ENCODE peak calls at places on chromosomes 12 and 14, in nine cellular contexts. One of them, this sample, is unnamed.

GRCh38 chr12:46472893-46473633 is 100.5 kb upstream of the SLC38A2 start:
- DNase-seq in BE2C: peak
- DNase-seq in cardiac fibroblast: peak
- DNase-seq in fibroblast of pulmonary artery: peak
- DNase-seq in tibial artery: no peak
- DNase-seq in GM23338: no peak
- DNase-seq in upper lobe of right lung: no peak
- DNase-seq in mammary epithelial cell: no peak
- DNase-seq in OCI-LY7: no peak
- DNase-seq in this sample: no peak

GRCh38 chr14:100872641-100873071 is 30.9 kb downstream of the RTL1 start:
- DNase-seq in upper lobe of right lung: peak
- DNase-seq in tibial artery: peak
- DNase-seq in BE2C: peak
- DNase-seq in cardiac fibroblast: peak
- DNase-seq in OCI-LY7: no peak
- DNase-seq in mammary epithelial cell: no peak
- DNase-seq in fibroblast of pulmonary artery: no peak
- DNase-seq in GM23338: no peak
- DNase-seq in this sample: no peak

GRCh38 chr12:5792350-5792749 is 152.7 kb downstream of the ANO2 start:
- DNase-seq in cardiac fibroblast: no peak
- DNase-seq in mammary epithelial cell: no peak
- DNase-seq in OCI-LY7: no peak
- DNase-seq in upper lobe of right lung: no peak
- DNase-seq in BE2C: no peak
- DNase-seq in GM23338: no peak
- DNase-seq in fibroblast of pulmonary artery: no peak
- DNase-seq in tibial artery: no peak
- DNase-seq in this sample: no peak

GRCh38 chr14:63956326-63956725 is 103.5 kb downstream of the SYNE2 start:
- DNase-seq in upper lobe of right lung: no peak
- DNase-seq in tibial artery: no peak
- DNase-seq in BE2C: no peak
- DNase-seq in cardiac fibroblast: peak
- DNase-seq in fibroblast of pulmonary artery: no peak
- DNase-seq in OCI-LY7: no peak
- DNase-seq in GM23338: no peak
- DNase-seq in mammary epithelial cell: peak
- DNase-seq in this sample: no peak

GRCh38 chr12:6182279-6182898 is 17.8 kb upstream of the CD9 start:
- DNase-seq in cardiac fibroblast: peak
- DNase-seq in BE2C: peak
- DNase-seq in tibial artery: peak
- DNase-seq in OCI-LY7: no peak
- DNase-seq in GM23338: no peak
- DNase-seq in upper lobe of right lung: peak
- DNase-seq in fibroblast of pulmonary artery: peak
- DNase-seq in mammary epithelial cell: peak
- DNase-seq in this sample: no peak

GRCh38 chr12:21252070-21252469 is 82.6 kb downstream of the SLCO1A2 start:
- DNase-seq in GM23338: no peak
- DNase-seq in tibial artery: no peak
- DNase-seq in fibroblast of pulmonary artery: no peak
- DNase-seq in BE2C: no peak
- DNase-seq in upper lobe of right lung: no peak
- DNase-seq in mammary epithelial cell: no peak
- DNase-seq in OCI-LY7: no peak
- DNase-seq in cardiac fibroblast: no peak
- DNase-seq in this sample: no peak

GRCh38 chr14:42930058-42930457 is 1323.4 kb downstream of the LRFN5 start:
- DNase-seq in BE2C: no peak
- DNase-seq in cardiac fibroblast: no peak
- DNase-seq in fibroblast of pulmonary artery: peak
- DNase-seq in GM23338: peak
- DNase-seq in tibial artery: no peak
- DNase-seq in mammary epithelial cell: no peak
- DNase-seq in upper lobe of right lung: no peak
- DNase-seq in OCI-LY7: no peak
- DNase-seq in this sample: no peak

GRCh38 chr14:32382704-32383103 is 53.6 kb downstream of the AKAP6 start:
- DNase-seq in tibial artery: no peak
- DNase-seq in OCI-LY7: no peak
- DNase-seq in BE2C: peak
- DNase-seq in GM23338: peak
- DNase-seq in cardiac fibroblast: peak
- DNase-seq in upper lobe of right lung: no peak
- DNase-seq in mammary epithelial cell: peak
- DNase-seq in fibroblast of pulmonary artery: peak
- DNase-seq in this sample: peak

GRCh38 chr12:31230004-31230403 is 95.9 kb downstream of the SINHCAF start:
- DNase-seq in fibroblast of pulmonary artery: no peak
- DNase-seq in OCI-LY7: no peak
- DNase-seq in mammary epithelial cell: peak
- DNase-seq in upper lobe of right lung: no peak
- DNase-seq in cardiac fibroblast: no peak
- DNase-seq in tibial artery: no peak
- DNase-seq in BE2C: no peak
- DNase-seq in GM23338: no peak
- DNase-seq in this sample: no peak

GRCh38 chr12:68405292-68405900 is 73.2 kb upstream of the MDM1 start:
- DNase-seq in mammary epithelial cell: no peak
- DNase-seq in BE2C: no peak
- DNase-seq in upper lobe of right lung: no peak
- DNase-seq in GM23338: no peak
- DNase-seq in fibroblast of pulmonary artery: peak
- DNase-seq in OCI-LY7: no peak
- DNase-seq in cardiac fibroblast: peak
- DNase-seq in tibial artery: no peak
- DNase-seq in this sample: no peak

GRCh38 chr14:39339003-39339402 is 93.2 kb downstream of the FBXO33 start:
- DNase-seq in BE2C: no peak
- DNase-seq in upper lobe of right lung: no peak
- DNase-seq in mammary epithelial cell: no peak
- DNase-seq in cardiac fibroblast: no peak
- DNase-seq in fibroblast of pulmonary artery: no peak
- DNase-seq in OCI-LY7: no peak
- DNase-seq in GM23338: peak
- DNase-seq in tibial artery: no peak
- DNase-seq in this sample: peak

GRCh38 chr14:92949496-92950192 is 26.7 kb downstream of the CHGA start:
- DNase-seq in fibroblast of pulmonary artery: no peak
- DNase-seq in BE2C: no peak
- DNase-seq in cardiac fibroblast: no peak
- DNase-seq in tibial artery: no peak
- DNase-seq in mammary epithelial cell: no peak
- DNase-seq in OCI-LY7: no peak
- DNase-seq in upper lobe of right lung: no peak
- DNase-seq in GM23338: no peak
- DNase-seq in this sample: no peak

GRCh38 chr14:20774258-20774657 is 6.1 kb downstream of the EDDM3B start:
- DNase-seq in mammary epithelial cell: no peak
- DNase-seq in fibroblast of pulmonary artery: no peak
- DNase-seq in GM23338: no peak
- DNase-seq in tibial artery: no peak
- DNase-seq in cardiac fibroblast: no peak
- DNase-seq in BE2C: no peak
- DNase-seq in OCI-LY7: no peak
- DNase-seq in upper lobe of right lung: no peak
- DNase-seq in this sample: no peak
- TF ChIP-seq CTCF in mammary epithelial cell: no peak
- TF ChIP-seq CTCF in fibroblast of pulmonary artery: no peak
- TF ChIP-seq CTCF in GM23338: no peak
- TF ChIP-seq CTCF in tibial artery: no peak
- TF ChIP-seq CTCF in cardiac fibroblast: no peak
- TF ChIP-seq CTCF in BE2C: no peak
- TF ChIP-seq CTCF in OCI-LY7: no peak
- TF ChIP-seq CTCF in upper lobe of right lung: no peak
- TF ChIP-seq CTCF in this sample: no peak

GRCh38 chr12:131775124-131775903 is 52.9 kb upstream of the MMP17 start:
- DNase-seq in upper lobe of right lung: no peak
- DNase-seq in tibial artery: no peak
- DNase-seq in GM23338: peak
- DNase-seq in cardiac fibroblast: no peak
- DNase-seq in BE2C: no peak
- DNase-seq in OCI-LY7: no peak
- DNase-seq in fibroblast of pulmonary artery: no peak
- DNase-seq in mammary epithelial cell: peak
- DNase-seq in this sample: no peak

GRCh38 chr12:131773582-131774221 is 54.5 kb upstream of the MMP17 start:
- DNase-seq in OCI-LY7: peak
- DNase-seq in cardiac fibroblast: no peak
- DNase-seq in GM23338: peak
- DNase-seq in BE2C: no peak
- DNase-seq in fibroblast of pulmonary artery: no peak
- DNase-seq in mammary epithelial cell: no peak
- DNase-seq in tibial artery: no peak
- DNase-seq in upper lobe of right lung: no peak
- DNase-seq in this sample: no peak

GRCh38 chr12:131774576-131774975 is 53.6 kb upstream of the MMP17 start:
- DNase-seq in OCI-LY7: no peak
- DNase-seq in cardiac fibroblast: no peak
- DNase-seq in tibial artery: no peak
- DNase-seq in BE2C: no peak
- DNase-seq in fibroblast of pulmonary artery: no peak
- DNase-seq in mammary epithelial cell: no peak
- DNase-seq in upper lobe of right lung: no peak
- DNase-seq in GM23338: no peak
- DNase-seq in this sample: peak

GRCh38 chr12:131779027-131779426 is 49.2 kb upstream of the MMP17 start:
- DNase-seq in BE2C: no peak
- DNase-seq in fibroblast of pulmonary artery: no peak
- DNase-seq in GM23338: no peak
- DNase-seq in upper lobe of right lung: no peak
- DNase-seq in OCI-LY7: no peak
- DNase-seq in tibial artery: no peak
- DNase-seq in cardiac fibroblast: no peak
- DNase-seq in mammary epithelial cell: no peak
- DNase-seq in this sample: no peak

DNA sequence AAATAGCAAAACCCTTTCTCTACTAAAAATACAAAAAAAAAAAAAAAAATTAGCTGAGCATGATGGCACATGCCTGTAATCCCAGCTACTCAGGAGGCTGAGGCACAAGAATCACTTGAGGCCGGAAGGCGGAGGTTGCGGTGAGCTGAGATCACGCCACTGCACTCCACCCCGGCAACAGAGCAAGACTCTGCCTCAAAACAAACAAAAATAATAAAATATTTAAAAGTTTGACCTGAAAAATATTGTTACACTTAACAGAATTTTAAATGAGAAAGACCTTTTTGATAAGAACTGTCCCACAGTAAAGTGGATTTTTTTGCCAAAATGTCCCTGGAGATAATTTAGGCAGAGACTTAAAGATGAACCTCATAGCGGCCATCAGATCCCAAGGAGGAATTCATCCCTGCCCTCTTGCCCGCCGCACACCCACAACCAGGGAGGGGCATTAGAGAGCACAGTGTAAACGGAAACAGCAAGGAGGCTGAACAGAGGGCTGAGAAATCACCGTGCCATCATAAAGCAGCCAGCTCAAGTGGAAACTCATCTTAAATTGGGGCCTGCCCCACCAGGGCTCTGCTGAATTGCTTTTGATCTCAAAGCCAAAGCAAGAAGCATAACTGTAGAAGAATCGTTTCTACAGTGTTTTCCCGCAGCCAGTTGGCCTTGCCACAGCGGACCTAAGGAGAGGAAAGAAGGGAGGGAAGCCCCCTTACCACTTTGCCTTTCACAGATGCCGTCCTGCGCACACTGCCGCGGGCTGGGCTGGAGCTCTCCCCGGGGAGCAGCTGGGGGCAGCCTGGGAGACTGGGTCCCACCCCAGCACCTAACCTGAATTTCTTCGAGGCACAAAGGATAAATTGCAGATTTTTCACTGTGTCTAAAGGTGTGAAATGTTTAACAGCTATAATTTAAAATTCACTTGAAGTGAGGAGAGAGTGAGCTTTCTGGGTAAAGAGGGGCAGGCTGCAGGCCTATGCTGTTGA is 52.0 kb upstream of the MMP17 start:
- DNase-seq in mammary epithelial cell: no peak
- DNase-seq in OCI-LY7: peak
- DNase-seq in upper lobe of right lung: no peak
- DNase-seq in tibial artery: no peak
- DNase-seq in GM23338: no peak
- DNase-seq in fibroblast of pulmonary artery: no peak
- DNase-seq in BE2C: no peak
- DNase-seq in cardiac fibroblast: no peak
- DNase-seq in this sample: no peak
- H3K4me3 ChIP-seq in mammary epithelial cell: no peak
- H3K4me3 ChIP-seq in OCI-LY7: no peak
- H3K4me3 ChIP-seq in upper lobe of right lung: no peak
- H3K4me3 ChIP-seq in tibial artery: no peak
- H3K4me3 ChIP-seq in GM23338: no peak
- H3K4me3 ChIP-seq in fibroblast of pulmonary artery: no peak
- H3K4me3 ChIP-seq in BE2C: no peak
- H3K4me3 ChIP-seq in cardiac fibroblast: no peak
- H3K4me3 ChIP-seq in this sample: no peak

DNA sequence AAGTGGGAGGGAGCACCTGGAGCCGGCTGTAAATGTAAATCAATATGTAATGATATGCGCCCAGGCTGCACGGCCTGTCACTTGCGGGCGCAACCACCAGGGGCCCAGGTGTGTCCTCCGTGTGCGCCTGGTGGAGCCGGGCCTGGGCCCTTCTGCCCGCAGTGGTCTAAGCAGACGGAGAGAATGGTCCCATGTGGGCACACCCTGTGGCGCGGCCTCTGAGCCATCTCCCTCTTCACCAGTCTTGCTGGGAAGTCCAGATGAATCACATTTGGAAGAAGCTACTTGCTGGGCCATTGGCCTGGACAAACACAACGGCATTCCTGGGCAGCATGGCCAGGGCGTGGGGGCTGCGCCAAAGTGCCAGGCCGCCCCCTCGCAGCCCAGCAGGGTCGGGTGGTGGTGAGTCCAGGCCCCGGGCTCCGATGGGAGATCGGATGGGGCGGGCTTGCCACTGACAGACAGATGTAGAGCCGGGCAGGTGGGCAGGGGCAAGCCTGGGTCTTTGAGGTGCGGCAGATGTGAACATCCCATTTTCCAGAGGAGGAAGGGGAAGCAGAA is 193.2 kb upstream of the C14orf180 start:
- DNase-seq in mammary epithelial cell: no peak
- DNase-seq in cardiac fibroblast: no peak
- DNase-seq in fibroblast of pulmonary artery: no peak
- DNase-seq in upper lobe of right lung: peak
- DNase-seq in OCI-LY7: no peak
- DNase-seq in tibial artery: peak
- DNase-seq in GM23338: no peak
- DNase-seq in BE2C: peak
- DNase-seq in this sample: no peak
- TF ChIP-seq CTCF in mammary epithelial cell: no peak
- TF ChIP-seq CTCF in cardiac fibroblast: no peak
- TF ChIP-seq CTCF in fibroblast of pulmonary artery: no peak
- TF ChIP-seq CTCF in upper lobe of right lung: no peak
- TF ChIP-seq CTCF in OCI-LY7: no peak
- TF ChIP-seq CTCF in tibial artery: no peak
- TF ChIP-seq CTCF in GM23338: no peak
- TF ChIP-seq CTCF in BE2C: no peak
- TF ChIP-seq CTCF in this sample: no peak

DNA sequence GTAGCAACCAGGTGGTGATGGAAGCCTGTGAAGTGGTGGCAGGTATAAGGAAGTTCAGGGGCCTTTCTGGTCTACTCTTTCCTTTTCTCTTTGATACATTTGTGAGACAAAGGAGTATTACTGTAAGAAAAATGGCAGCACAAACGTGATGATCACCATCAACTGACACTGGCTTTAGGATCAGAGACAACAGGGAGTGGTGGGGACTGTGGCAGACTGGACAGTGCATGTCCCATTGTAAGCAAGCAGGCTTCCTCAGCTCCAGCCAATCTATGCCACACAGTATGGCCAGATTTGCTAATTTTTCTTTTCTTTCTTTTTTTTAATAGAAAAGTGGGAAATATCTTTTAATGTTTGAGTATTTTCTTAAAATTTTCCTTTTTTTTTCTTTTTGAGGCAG is 19.0 kb upstream of the IFT81 start:
- DNase-seq in upper lobe of right lung: no peak
- DNase-seq in mammary epithelial cell: no peak
- DNase-seq in GM23338: no peak
- DNase-seq in tibial artery: peak
- DNase-seq in OCI-LY7: no peak
- DNase-seq in cardiac fibroblast: no peak
- DNase-seq in fibroblast of pulmonary artery: no peak
- DNase-seq in BE2C: no peak
- DNase-seq in this sample: no peak
- H3K4me3 ChIP-seq in upper lobe of right lung: no peak
- H3K4me3 ChIP-seq in mammary epithelial cell: no peak
- H3K4me3 ChIP-seq in GM23338: no peak
- H3K4me3 ChIP-seq in tibial artery: no peak
- H3K4me3 ChIP-seq in OCI-LY7: no peak
- H3K4me3 ChIP-seq in cardiac fibroblast: no peak
- H3K4me3 ChIP-seq in fibroblast of pulmonary artery: no peak
- H3K4me3 ChIP-seq in BE2C: no peak
- H3K4me3 ChIP-seq in this sample: no peak

This sample was measured in astrocyte of the cerebellum.